ENCODE peak calls at places on chromosomes 7 and 10, in eight cellular contexts. I is MCF 10A; G is GM20000; H is activated effector memory CD4-positive, alpha-beta T cell treated with anti-CD3 and anti-CD28 coated beads, Interleukin-2, amount 50 U/mL, for 16 hours; C is BJ; Y is Right ventricle myocardium superior; L is retinal pigment epithelial cell; R is pancreas. J is an unnamed sample.

GRCh38 chr7:101121996-101122932 is 4.6 kb upstream of the SERPINE1 start:
- DNase-seq in I (peak), H (no peak), C (peak), R (no peak), G (peak), Y (peak), L (peak), J (no peak)

GRCh38 chr7:42359946-42360345 is 122.9 kb upstream of the GLI3 start:
- DNase-seq in C (peak), I (no peak), R (no peak), L (no peak), H (no peak), G (no peak), Y (no peak), J (no peak)

GRCh38 chr7:157840174-157840912 is 503.5 kb downstream of the DNAJB6 start:
- DNase-seq in R (no peak), G (no peak), I (no peak), L (no peak), Y (no peak), H (no peak), C (no peak), J (no peak)

GRCh38 chr7:105932835-105933477 is 30.1 kb upstream of the CDHR3 start:
- DNase-seq in C (peak), Y (no peak), R (no peak), I (peak), G (no peak), H (no peak), L (peak), J (no peak)

GRCh38 chr7:153518201-153518984 is 533.8 kb upstream of the DPP6 start:
- DNase-seq in I (no peak), H (no peak), G (no peak), L (no peak), R (no peak), C (no peak), Y (no peak), J (no peak)

GRCh38 chr7:74181821-74182220 is 7.7 kb downstream of the EIF4H start:
- DNase-seq in I (no peak), H (no peak), C (no peak), G (no peak), Y (no peak), L (no peak), R (no peak), J (no peak)

GRCh38 chr10:80075781-80076180 is 2.7 kb upstream of the TMEM254 start:
- DNase-seq in G (no peak), H (no peak), I (no peak), L (no peak), Y (no peak), R (no peak), C (no peak), J (no peak)

GRCh38 chr7:40200791-40201190 is 66.0 kb downstream of the SUGCT start:
- DNase-seq in G (no peak), R (no peak), Y (no peak), C (no peak), L (no peak), H (no peak), I (no peak), J (no peak)

GRCh38 chr7:85287126-85287825 is 100.4 kb upstream of the SEMA3D start:
- DNase-seq in L (no peak), Y (no peak), H (no peak), R (no peak), I (no peak), G (no peak), C (peak), J (no peak)

GRCh38 chr7:101631224-101631714 is 2.2 kb upstream of the MYL10 start:
- DNase-seq in Y (no peak), L (no peak), I (peak), R (no peak), H (no peak), C (no peak), G (no peak), J (peak)

GRCh38 chr10:120336910-120337540 is 120.0 kb upstream of the PLPP4 start:
- DNase-seq in L (no peak), R (peak), I (peak), Y (no peak), H (peak), G (peak), C (no peak), J (no peak)

GRCh38 chr7:152637920-152638580 is 37.9 kb downstream of the XRCC2 start:
- DNase-seq in H (no peak), Y (no peak), R (no peak), L (no peak), C (no peak), G (no peak), I (no peak), J (no peak)

GRCh38 chr10:79018591-79019011 is 50.2 kb upstream of the ZMIZ1 start:
- DNase-seq in Y (no peak), G (no peak), L (no peak), R (peak), I (peak), C (no peak), H (peak), J (no peak)

GRCh38 chr10:124496150-124496549 is 34.5 kb downstream of the LHPP start:
- DNase-seq in L (no peak), R (no peak), Y (no peak), C (no peak), I (no peak), H (no peak), G (no peak), J (no peak)

GRCh38 chr7:155639958-155640520 is 4.4 kb upstream of the RBM33 start:
- DNase-seq in L (no peak), G (no peak), H (no peak), R (no peak), C (no peak), Y (no peak), I (no peak), J (no peak)

GRCh38 chr10:71933651-71934050 is 30.5 kb upstream of the CHST3 start:
- DNase-seq in C (no peak), I (no peak), G (peak), R (no peak), Y (no peak), H (peak), L (no peak), J (no peak)

GRCh38 chr10:89167915-89168314 is 39.2 kb downstream of the CH25H start:
- DNase-seq in Y (no peak), I (no peak), L (no peak), C (no peak), H (no peak), R (no peak), G (no peak), J (no peak)

GRCh38 chr10:12081879-12082560 is 13.3 kb downstream of the DHTKD1 start:
- DNase-seq in R (no peak), C (peak), Y (no peak), I (peak), G (no peak), H (no peak), L (no peak), J (no peak)

GRCh38 chr7:84113286-84113685 is 81.3 kb downstream of the SEMA3A start:
- DNase-seq in C (no peak), H (no peak), R (no peak), Y (no peak), L (peak), I (no peak), G (no peak), J (no peak)

GRCh38 chr7:945147-945555 is 9.3 kb downstream of the ADAP1 start:
- DNase-seq in G (no peak), R (peak), I (peak), C (no peak), Y (peak), H (peak), L (no peak), J (no peak)

GRCh38 chr10:350981-351501 is 215.8 kb downstream of the ZMYND11 start:
- DNase-seq in L (no peak), R (no peak), H (peak), Y (no peak), I (no peak), C (no peak), G (no peak), J (no peak)

GRCh38 chr7:123797673-123798526 is 47.1 kb upstream of the HYAL4 start:
- DNase-seq in L (peak), C (peak), G (no peak), R (no peak), H (no peak), I (peak), Y (no peak), J (no peak)

GRCh38 chr10:130341325-130341724 is 205.1 kb downstream of the GLRX3 start:
- DNase-seq in R (peak), L (no peak), Y (no peak), I (no peak), H (no peak), G (no peak), C (no peak), J (no peak)

GRCh38 chr10:31034041-31034918 is 2.6 kb upstream of the ZNF438 start:
- DNase-seq in G (no peak), Y (no peak), I (peak), R (no peak), L (peak), C (peak), H (no peak), J (no peak)

GRCh38 chr10:106557951-106558733 is 606.4 kb downstream of the SORCS1 start:
- DNase-seq in C (no peak), H (no peak), R (no peak), G (no peak), I (peak), L (no peak), Y (no peak), J (no peak)

J was measured in CD8-positive, alpha-beta memory T cell.